ENCODE peak calls at places on chromosomes 2 and 18, in nine cellular contexts. One of them, this sample, is unnamed.

GRCh38 chr2:232901711-232902578 is 31.9 kb downstream of the SNORC start:
- DNase-seq in tibial nerve: no peak
- DNase-seq in stomach: peak; percentile 29
- DNase-seq in Peyer's patch: no peak
- DNase-seq in transverse colon: no peak
- DNase-seq in IMR-90: peak; percentile 94
- DNase-seq in esophagus muscularis mucosa: no peak
- DNase-seq in body of pancreas: no peak
- DNase-seq in endothelial cell of umbilical vein: peak; percentile 92
- DNase-seq in this sample: no peak

GRCh38 chr2:120758181-120759048 is 22.7 kb downstream of the GLI2 start:
- DNase-seq in IMR-90: peak; percentile 92
- DNase-seq in stomach: peak; percentile 24
- DNase-seq in tibial nerve: no peak
- DNase-seq in body of pancreas: peak; percentile 14
- DNase-seq in esophagus muscularis mucosa: no peak
- DNase-seq in Peyer's patch: no peak
- DNase-seq in endothelial cell of umbilical vein: no peak
- DNase-seq in transverse colon: no peak
- DNase-seq in this sample: peak; percentile 78

GRCh38 chr2:216633616-216634316 is 546 bp downstream of the IGFBP2 start:
- DNase-seq in Peyer's patch: no peak
- DNase-seq in endothelial cell of umbilical vein: peak; percentile 55
- DNase-seq in transverse colon: peak; percentile 21
- DNase-seq in stomach: peak; percentile 48
- DNase-seq in esophagus muscularis mucosa: no peak
- DNase-seq in body of pancreas: peak; percentile 46
- DNase-seq in IMR-90: no peak
- DNase-seq in tibial nerve: no peak
- DNase-seq in this sample: peak; percentile 37

GRCh38 chr18:9861157-9861556 is 24.6 kb upstream of the TXNDC2 start:
- DNase-seq in body of pancreas: no peak
- DNase-seq in IMR-90: no peak
- DNase-seq in esophagus muscularis mucosa: no peak
- DNase-seq in tibial nerve: no peak
- DNase-seq in Peyer's patch: no peak
- DNase-seq in stomach: no peak
- DNase-seq in endothelial cell of umbilical vein: no peak
- DNase-seq in transverse colon: no peak
- DNase-seq in this sample: no peak

GRCh38 chr2:102126169-102126568 is 16.4 kb upstream of the IL1R1 start:
- DNase-seq in endothelial cell of umbilical vein: no peak
- DNase-seq in stomach: no peak
- DNase-seq in Peyer's patch: no peak
- DNase-seq in body of pancreas: no peak
- DNase-seq in tibial nerve: no peak
- DNase-seq in transverse colon: no peak
- DNase-seq in IMR-90: no peak
- DNase-seq in esophagus muscularis mucosa: no peak
- DNase-seq in this sample: no peak

GRCh38 chr2:120878970-120879369 is 143.3 kb downstream of the GLI2 start:
- DNase-seq in Peyer's patch: no peak
- DNase-seq in endothelial cell of umbilical vein: no peak
- DNase-seq in tibial nerve: no peak
- DNase-seq in body of pancreas: no peak
- DNase-seq in transverse colon: no peak
- DNase-seq in IMR-90: no peak
- DNase-seq in stomach: no peak
- DNase-seq in esophagus muscularis mucosa: no peak
- DNase-seq in this sample: no peak

GRCh38 chr18:49668583-49669290 is 106.9 kb downstream of the LIPG start:
- DNase-seq in esophagus muscularis mucosa: no peak
- DNase-seq in body of pancreas: peak; percentile 25
- DNase-seq in stomach: no peak
- DNase-seq in endothelial cell of umbilical vein: no peak
- DNase-seq in IMR-90: no peak
- DNase-seq in transverse colon: peak; percentile 20
- DNase-seq in Peyer's patch: no peak
- DNase-seq in tibial nerve: peak; percentile 30
- DNase-seq in this sample: peak; percentile 74

GRCh38 chr2:45714679-45715078 is 63.2 kb downstream of the PRKCE start:
- DNase-seq in Peyer's patch: no peak
- DNase-seq in tibial nerve: no peak
- DNase-seq in body of pancreas: no peak
- DNase-seq in transverse colon: no peak
- DNase-seq in stomach: no peak
- DNase-seq in endothelial cell of umbilical vein: no peak
- DNase-seq in IMR-90: no peak
- DNase-seq in esophagus muscularis mucosa: no peak
- DNase-seq in this sample: no peak

GRCh38 chr2:129462967-129463366 is 516.5 kb upstream of the RAB6C start:
- DNase-seq in tibial nerve: no peak
- DNase-seq in esophagus muscularis mucosa: peak; percentile 53
- DNase-seq in endothelial cell of umbilical vein: no peak
- DNase-seq in body of pancreas: no peak
- DNase-seq in IMR-90: no peak
- DNase-seq in stomach: no peak
- DNase-seq in transverse colon: no peak
- DNase-seq in Peyer's patch: no peak
- DNase-seq in this sample: no peak

GRCh38 chr18:58915006-58915799 is 50.5 kb downstream of the ZNF532 start:
- DNase-seq in Peyer's patch: no peak
- DNase-seq in endothelial cell of umbilical vein: peak; percentile 9
- DNase-seq in transverse colon: no peak
- DNase-seq in body of pancreas: no peak
- DNase-seq in tibial nerve: no peak
- DNase-seq in stomach: no peak
- DNase-seq in esophagus muscularis mucosa: no peak
- DNase-seq in IMR-90: no peak
- DNase-seq in this sample: no peak

GRCh38 chr18:12750076-12750707 is 47.4 kb downstream of the PSMG2 start:
- DNase-seq in body of pancreas: no peak
- DNase-seq in IMR-90: no peak
- DNase-seq in endothelial cell of umbilical vein: no peak
- DNase-seq in tibial nerve: no peak
- DNase-seq in esophagus muscularis mucosa: no peak
- DNase-seq in Peyer's patch: peak; percentile 62
- DNase-seq in stomach: no peak
- DNase-seq in transverse colon: peak; percentile 40
- DNase-seq in this sample: no peak

GRCh38 chr2:12035029-12035720 is 288.7 kb downstream of the LPIN1 start:
- DNase-seq in body of pancreas: no peak
- DNase-seq in tibial nerve: no peak
- DNase-seq in Peyer's patch: no peak
- DNase-seq in esophagus muscularis mucosa: no peak
- DNase-seq in IMR-90: no peak
- DNase-seq in stomach: no peak
- DNase-seq in transverse colon: no peak
- DNase-seq in endothelial cell of umbilical vein: no peak
- DNase-seq in this sample: no peak

GRCh38 chr18:23930002-23930401 is 84.6 kb upstream of the TTC39C start:
- DNase-seq in esophagus muscularis mucosa: no peak
- DNase-seq in Peyer's patch: no peak
- DNase-seq in body of pancreas: no peak
- DNase-seq in IMR-90: no peak
- DNase-seq in endothelial cell of umbilical vein: no peak
- DNase-seq in transverse colon: no peak
- DNase-seq in tibial nerve: no peak
- DNase-seq in stomach: no peak
- DNase-seq in this sample: no peak

GRCh38 chr18:23934863-23935262 is 79.7 kb upstream of the TTC39C start:
- DNase-seq in stomach: no peak
- DNase-seq in tibial nerve: no peak
- DNase-seq in transverse colon: no peak
- DNase-seq in esophagus muscularis mucosa: no peak
- DNase-seq in body of pancreas: no peak
- DNase-seq in endothelial cell of umbilical vein: no peak
- DNase-seq in IMR-90: no peak
- DNase-seq in Peyer's patch: no peak
- DNase-seq in this sample: no peak

GRCh38 chr18:23933407-23933806 is 81.1 kb upstream of the TTC39C start:
- DNase-seq in Peyer's patch: no peak
- DNase-seq in IMR-90: peak; percentile 16
- DNase-seq in stomach: no peak
- DNase-seq in endothelial cell of umbilical vein: peak; percentile 17
- DNase-seq in esophagus muscularis mucosa: no peak
- DNase-seq in tibial nerve: no peak
- DNase-seq in body of pancreas: no peak
- DNase-seq in transverse colon: no peak
- DNase-seq in this sample: no peak

GRCh38 chr18:23934252-23934651 is 80.3 kb upstream of the TTC39C start:
- DNase-seq in stomach: no peak
- DNase-seq in endothelial cell of umbilical vein: no peak
- DNase-seq in body of pancreas: no peak
- DNase-seq in esophagus muscularis mucosa: no peak
- DNase-seq in IMR-90: no peak
- DNase-seq in Peyer's patch: no peak
- DNase-seq in transverse colon: no peak
- DNase-seq in tibial nerve: no peak
- DNase-seq in this sample: no peak

DNA sequence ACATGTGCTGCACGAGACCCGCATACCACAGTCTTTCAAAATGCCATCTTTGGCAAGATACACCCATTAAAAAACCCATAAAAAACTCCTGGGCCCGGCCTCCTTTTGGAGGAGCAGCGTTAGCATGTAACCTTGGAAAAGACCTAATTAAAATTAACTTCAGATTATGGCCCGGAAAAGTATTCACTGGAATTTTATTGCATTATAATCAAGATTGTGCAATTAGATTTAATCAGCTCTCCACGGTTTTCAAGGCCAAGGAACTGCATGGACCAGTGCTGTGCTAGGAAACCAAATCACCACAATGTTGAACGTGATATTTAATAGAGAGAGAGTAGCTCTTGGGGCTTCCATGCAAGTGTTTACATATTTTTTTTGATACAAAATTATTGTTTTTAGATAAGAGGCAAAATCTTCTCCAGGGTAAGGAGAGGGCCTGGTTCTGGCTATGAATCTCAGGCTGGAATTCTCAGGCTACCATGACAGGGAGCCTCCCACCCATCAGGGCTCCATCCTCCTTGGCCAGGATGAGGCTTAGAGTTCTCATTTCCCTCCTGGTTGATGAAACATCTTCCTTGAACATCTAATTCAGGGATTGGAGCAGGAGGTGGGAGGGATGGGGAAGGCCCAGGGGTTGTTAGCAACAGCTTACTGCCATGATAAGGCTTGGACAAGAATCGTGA is 82.0 kb upstream of the TTC39C start:
- DNase-seq in endothelial cell of umbilical vein: no peak
- DNase-seq in IMR-90: no peak
- DNase-seq in Peyer's patch: no peak
- DNase-seq in transverse colon: no peak
- DNase-seq in esophagus muscularis mucosa: no peak
- DNase-seq in tibial nerve: no peak
- DNase-seq in stomach: no peak
- DNase-seq in body of pancreas: no peak
- DNase-seq in this sample: no peak
- H3K4me1 ChIP-seq in endothelial cell of umbilical vein: no peaks in the 10 kb centered on the region
- H3K4me1 ChIP-seq in IMR-90: peaks cover 7% of the 10 kb centered on the region
- H3K4me1 ChIP-seq in Peyer's patch: peaks cover 14% of the 10 kb centered on the region
- H3K4me1 ChIP-seq in transverse colon: no peaks in the 10 kb centered on the region
- H3K4me1 ChIP-seq in esophagus muscularis mucosa: peaks cover 9% of the 10 kb centered on the region
- H3K4me1 ChIP-seq in tibial nerve: no peaks in the 10 kb centered on the region
- H3K4me1 ChIP-seq in stomach: peaks cover 6% of the 10 kb centered on the region
- H3K4me1 ChIP-seq in body of pancreas: no peaks in the 10 kb centered on the region
- H3K4me1 ChIP-seq in this sample: no peaks in the 10 kb centered on the region

GRCh38 chr2:195515551-195515950 is 141.5 kb upstream of the SLC39A10 start:
- DNase-seq in transverse colon: no peak
- DNase-seq in endothelial cell of umbilical vein: no peak
- DNase-seq in esophagus muscularis mucosa: no peak
- DNase-seq in stomach: no peak
- DNase-seq in body of pancreas: no peak
- DNase-seq in Peyer's patch: no peak
- DNase-seq in IMR-90: no peak
- DNase-seq in tibial nerve: no peak
- DNase-seq in this sample: no peak

GRCh38 chr2:195520671-195521155 is 136.3 kb upstream of the SLC39A10 start:
- DNase-seq in esophagus muscularis mucosa: no peak
- DNase-seq in body of pancreas: no peak
- DNase-seq in tibial nerve: no peak
- DNase-seq in Peyer's patch: no peak
- DNase-seq in endothelial cell of umbilical vein: no peak
- DNase-seq in IMR-90: peak; percentile 99
- DNase-seq in stomach: no peak
- DNase-seq in transverse colon: no peak
- DNase-seq in this sample: no peak
- TF ChIP-seq CTCF in esophagus muscularis mucosa: no peak
- TF ChIP-seq CTCF in body of pancreas: no peak
- TF ChIP-seq CTCF in tibial nerve: no peak
- TF ChIP-seq CTCF in Peyer's patch: no peak
- TF ChIP-seq CTCF in endothelial cell of umbilical vein: no peak
- TF ChIP-seq CTCF in IMR-90: no peak
- TF ChIP-seq CTCF in stomach: no peak
- TF ChIP-seq CTCF in transverse colon: no peak
- TF ChIP-seq CTCF in this sample: no peak

GRCh38 chr2:24272161-24272802 is 88.1 kb downstream of the ITSN2 start:
- DNase-seq in IMR-90: no peak
- DNase-seq in transverse colon: no peak
- DNase-seq in stomach: no peak
- DNase-seq in endothelial cell of umbilical vein: peak; percentile 49
- DNase-seq in body of pancreas: no peak
- DNase-seq in tibial nerve: no peak
- DNase-seq in Peyer's patch: no peak
- DNase-seq in esophagus muscularis mucosa: no peak
- DNase-seq in this sample: no peak

GRCh38 chr2:24274809-24275208 is 85.5 kb downstream of the ITSN2 start:
- DNase-seq in esophagus muscularis mucosa: no peak
- DNase-seq in stomach: no peak
- DNase-seq in transverse colon: no peak
- DNase-seq in endothelial cell of umbilical vein: no peak
- DNase-seq in body of pancreas: no peak
- DNase-seq in tibial nerve: no peak
- DNase-seq in Peyer's patch: no peak
- DNase-seq in IMR-90: no peak
- DNase-seq in this sample: no peak

GRCh38 chr2:24276349-24276899 is 83.9 kb downstream of the ITSN2 start:
- DNase-seq in IMR-90: peak; percentile 12
- DNase-seq in stomach: no peak
- DNase-seq in body of pancreas: no peak
- DNase-seq in esophagus muscularis mucosa: no peak
- DNase-seq in transverse colon: no peak
- DNase-seq in endothelial cell of umbilical vein: no peak
- DNase-seq in tibial nerve: no peak
- DNase-seq in Peyer's patch: no peak
- DNase-seq in this sample: no peak

GRCh38 chr2:24272907-24273306 is 87.4 kb downstream of the ITSN2 start:
- DNase-seq in transverse colon: no peak
- DNase-seq in Peyer's patch: no peak
- DNase-seq in endothelial cell of umbilical vein: no peak
- DNase-seq in esophagus muscularis mucosa: no peak
- DNase-seq in body of pancreas: no peak
- DNase-seq in stomach: no peak
- DNase-seq in tibial nerve: no peak
- DNase-seq in IMR-90: no peak
- DNase-seq in this sample: no peak

GRCh38 chr2:24273598-24273997 is 86.7 kb downstream of the ITSN2 start:
- DNase-seq in Peyer's patch: no peak
- DNase-seq in stomach: no peak
- DNase-seq in IMR-90: no peak
- DNase-seq in endothelial cell of umbilical vein: no peak
- DNase-seq in esophagus muscularis mucosa: no peak
- DNase-seq in tibial nerve: no peak
- DNase-seq in body of pancreas: no peak
- DNase-seq in transverse colon: no peak
- DNase-seq in this sample: no peak
- TF ChIP-seq POLR2A in Peyer's patch: no peak
- TF ChIP-seq POLR2A in stomach: no peak
- TF ChIP-seq POLR2A in IMR-90: no peak
- TF ChIP-seq POLR2A in endothelial cell of umbilical vein: no peak
- TF ChIP-seq POLR2A in esophagus muscularis mucosa: no peak
- TF ChIP-seq POLR2A in tibial nerve: no peak
- TF ChIP-seq POLR2A in body of pancreas: no peak
- TF ChIP-seq POLR2A in transverse colon: no peak
- TF ChIP-seq POLR2A in this sample: no peak

GRCh38 chr2:138494265-138494966 is 7.2 kb upstream of the SPOPL start:
- DNase-seq in tibial nerve: no peak
- DNase-seq in transverse colon: no peak
- DNase-seq in IMR-90: no peak
- DNase-seq in Peyer's patch: no peak
- DNase-seq in stomach: no peak
- DNase-seq in endothelial cell of umbilical vein: no peak
- DNase-seq in esophagus muscularis mucosa: no peak
- DNase-seq in body of pancreas: no peak
- DNase-seq in this sample: no peak
- H3K4me1 ChIP-seq in tibial nerve: no peaks in the 10 kb centered on the region
- H3K4me1 ChIP-seq in transverse colon: no peaks in the 10 kb centered on the region
- H3K4me1 ChIP-seq in IMR-90: no peaks in the 10 kb centered on the region
- H3K4me1 ChIP-seq in Peyer's patch: no peaks in the 10 kb centered on the region
- H3K4me1 ChIP-seq in stomach: no peaks in the 10 kb centered on the region
- H3K4me1 ChIP-seq in endothelial cell of umbilical vein: no peaks in the 10 kb centered on the region
- H3K4me1 ChIP-seq in esophagus muscularis mucosa: no peaks in the 10 kb centered on the region
- H3K4me1 ChIP-seq in body of pancreas: peaks cover 26% of the 10 kb centered on the region
- H3K4me1 ChIP-seq in this sample: peaks cover 5% of the 10 kb centered on the region